ENCODE peak calls at places on chromosome 9, in seven cellular contexts. N, C, I, A, X, R and Y are unnamed samples. For H3K27me3, the result is how much of the 10 kb centered on the place peaks cover.

GRCh38 chr9:75962186-75963036 is 71.9 kb downstream of the PCSK5 start:
- DNase-seq in N (peak), C (no peak), I (no peak), A (no peak), X (peak), R (peak), Y (no peak)

GRCh38 chr9:106111039-106111740 is 416.8 kb downstream of the TMEM38B start:
- DNase-seq in N (no peak), C (no peak), I (no peak), A (no peak), X (no peak), R (no peak), Y (no peak)

GRCh38 chr9:4548796-4549725 is 58.8 kb downstream of the SLC1A1 start:
- DNase-seq in N (no peak), C (no peak), I (no peak), A (no peak), X (peak), R (no peak), Y (no peak)

GRCh38 chr9:112145886-112146285 is 29.2 kb downstream of the SUSD1 start:
- DNase-seq in N (peak), C (no peak), I (peak), A (peak), X (no peak), R (no peak), Y (no peak)

GRCh38 chr9:125446581-125447094 is 185.0 kb downstream of the GAPVD1 start:
- DNase-seq in N (no peak), C (no peak), I (no peak), A (no peak), X (no peak), R (no peak), Y (no peak)

GRCh38 chr9:114852050-114852594 is 46.3 kb upstream of the TNFSF15 start:
- DNase-seq in N (no peak), C (no peak), I (peak), A (peak), X (no peak), R (no peak), Y (no peak)

GRCh38 chr9:12785251-12785880 is 10.5 kb downstream of the LURAP1L start:
- DNase-seq in N (peak), C (no peak), I (peak), A (peak), X (no peak), R (peak), Y (no peak)

GRCh38 chr9:78439192-78439865 is 142.4 kb downstream of the PSAT1 start:
- DNase-seq in N (peak), C (peak), I (peak), A (peak), X (peak), R (peak), Y (peak)

GRCh38 chr9:101235105-101235866 is 149.5 kb downstream of the BAAT start:
- DNase-seq in N (no peak), C (no peak), I (no peak), A (no peak), X (no peak), R (no peak), Y (no peak)

GRCh38 chr9:113596616-113597320 is 133.2 kb downstream of the RGS3 start:
- DNase-seq in N (no peak), C (no peak), I (no peak), A (no peak), X (no peak), R (no peak), Y (no peak)
- H3K4me3 ChIP-seq in N (no peak), C (no peak), I (no peak), A (peak), X (peak), R (no peak), Y (no peak)

GRCh38 chr9:117317192-117317591 is 97.7 kb downstream of the ASTN2 start:
- DNase-seq in N (no peak), C (no peak), I (no peak), A (no peak), X (no peak), R (no peak), Y (no peak)
- H3K27me3 ChIP-seq in N (under half), C (under half), I (under half), A (under half), X (under half), R (under half), Y (under half)

GRCh38 chr9:113566011-113566711 is 102.6 kb downstream of the RGS3 start:
- DNase-seq in N (no peak), C (no peak), I (no peak), A (no peak), X (no peak), R (no peak), Y (no peak)
- H3K4me3 ChIP-seq in N (peak), C (no peak), I (peak), A (peak), X (peak), R (peak), Y (peak)

GRCh38 chr9:134495881-134496412 is 145.7 kb upstream of the COL5A1 start:
- DNase-seq in N (no peak), C (no peak), I (no peak), A (no peak), X (no peak), R (peak), Y (no peak)

GRCh38 chr9:134493471-134494272 is 147.9 kb upstream of the COL5A1 start:
- DNase-seq in N (no peak), C (no peak), I (no peak), A (no peak), X (no peak), R (peak), Y (no peak)

GRCh38 chr9:134494905-134495304 is 146.7 kb upstream of the COL5A1 start:
- DNase-seq in N (no peak), C (no peak), I (no peak), A (no peak), X (no peak), R (peak), Y (no peak)

GRCh38 chr9:134492721-134493470 is 148.7 kb upstream of the COL5A1 start:
- DNase-seq in N (no peak), C (no peak), I (no peak), A (no peak), X (peak), R (peak), Y (no peak)

DNA sequence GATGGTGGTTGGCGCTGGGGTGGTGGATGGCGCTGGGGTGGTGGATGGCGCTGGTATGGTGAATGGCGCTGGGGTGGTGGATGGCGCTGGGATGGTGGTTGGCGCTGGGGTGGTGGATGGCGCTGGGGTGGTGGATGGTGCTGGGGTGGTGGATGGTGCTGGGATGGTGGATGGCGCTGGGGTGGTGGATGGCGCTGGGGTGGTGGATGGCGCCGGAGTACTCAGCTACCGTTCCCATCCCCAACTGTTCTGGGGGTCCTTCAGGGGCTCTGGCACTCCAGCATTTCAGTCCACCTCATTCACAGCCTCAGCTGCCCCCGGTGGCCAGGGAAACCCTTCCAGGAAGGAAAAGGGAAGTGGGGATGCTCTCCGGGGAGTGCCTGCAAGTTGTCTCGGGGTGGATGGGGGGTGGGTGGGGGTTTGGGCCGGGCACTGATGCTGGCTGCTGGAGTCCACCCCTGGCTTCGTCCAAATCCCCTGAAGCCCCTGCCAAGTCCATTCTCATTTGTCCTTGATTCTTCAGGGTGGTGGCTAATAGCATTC is 147.3 kb upstream of the COL5A1 start:
- DNase-seq in N (no peak), C (no peak), I (no peak), A (no peak), X (no peak), R (peak), Y (no peak)
- H3K27me3 ChIP-seq in N (half or more), C (under half), I (under half), A (under half), X (under half), R (under half), Y (under half)

GRCh38 chr9:33137271-33137670 is 29.9 kb downstream of the B4GALT1 start:
- DNase-seq in N (no peak), C (no peak), I (no peak), A (no peak), X (no peak), R (no peak), Y (no peak)

GRCh38 chr9:33137781-33138264 is 29.3 kb downstream of the B4GALT1 start:
- DNase-seq in N (no peak), C (no peak), I (no peak), A (no peak), X (no peak), R (no peak), Y (no peak)

GRCh38 chr9:33138768-33139167 is 28.4 kb downstream of the B4GALT1 start:
- DNase-seq in N (no peak), C (no peak), I (no peak), A (no peak), X (no peak), R (no peak), Y (no peak)

GRCh38 chr9:33135086-33135958 is 31.8 kb downstream of the B4GALT1 start:
- DNase-seq in N (no peak), C (no peak), I (peak), A (peak), X (no peak), R (no peak), Y (no peak)

DNA sequence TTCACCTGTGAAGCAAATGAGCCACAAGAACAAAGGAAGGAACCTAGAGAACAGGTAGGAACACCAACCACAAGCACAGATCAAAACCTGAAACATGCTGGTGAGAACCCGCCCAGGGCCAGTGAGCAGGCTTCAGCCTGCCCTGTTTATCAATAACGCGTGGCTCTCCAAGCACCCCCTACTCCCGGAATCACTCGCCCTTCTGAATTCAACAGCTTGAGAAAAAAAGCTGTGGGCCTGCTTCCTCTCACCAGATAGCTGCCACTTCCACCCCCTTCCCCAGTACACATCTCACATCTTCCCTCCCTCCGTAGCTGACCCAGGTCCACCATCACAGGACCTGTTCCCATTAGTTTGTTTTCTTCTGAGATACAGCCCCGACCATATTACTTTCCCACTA is 30.4 kb downstream of the B4GALT1 start:
- DNase-seq in N (no peak), C (no peak), I (no peak), A (no peak), X (no peak), R (no peak), Y (no peak)
- H3K4me3 ChIP-seq in N (no peak), C (peak), I (no peak), A (no peak), X (no peak), R (no peak), Y (no peak)

GRCh38 chr9:136142859-136143214 is 24.2 kb upstream of the TMEM250 start:
- DNase-seq in N (no peak), C (no peak), I (no peak), A (no peak), X (no peak), R (no peak), Y (no peak)

GRCh38 chr9:136143215-136144001 is 24.7 kb upstream of the TMEM250 start:
- DNase-seq in N (peak), C (no peak), I (peak), A (no peak), X (no peak), R (peak), Y (no peak)

GRCh38 chr9:136141716-136142415 is 23.2 kb upstream of the TMEM250 start:
- DNase-seq in N (no peak), C (no peak), I (no peak), A (no peak), X (no peak), R (no peak), Y (no peak)

GRCh38 chr9:136140966-136141365 is 22.3 kb upstream of the TMEM250 start:
- DNase-seq in N (no peak), C (no peak), I (peak), A (no peak), X (no peak), R (peak), Y (no peak)

GRCh38 chr9:136142416-136142800 is 23.7 kb upstream of the TMEM250 start:
- DNase-seq in N (no peak), C (no peak), I (no peak), A (no peak), X (no peak), R (no peak), Y (no peak)
- H3K27me3 ChIP-seq in N (under half), C (under half), I (under half), A (under half), X (under half), R (under half), Y (under half)

GRCh38 chr9:87501806-87502205 is 4.1 kb downstream of the DAPK1 start:
- DNase-seq in N (no peak), C (no peak), I (no peak), A (no peak), X (no peak), R (no peak), Y (no peak)
- H3K4me3 ChIP-seq in N (peak), C (no peak), I (no peak), A (no peak), X (no peak), R (no peak), Y (no peak)

GRCh38 chr9:71795097-71795807 is 26.9 kb upstream of the CEMIP2 start:
- DNase-seq in N (no peak), C (peak), I (no peak), A (no peak), X (no peak), R (no peak), Y (no peak)

GRCh38 chr9:71791875-71792274 is 23.6 kb upstream of the CEMIP2 start:
- DNase-seq in N (no peak), C (no peak), I (peak), A (no peak), X (no peak), R (no peak), Y (peak)

GRCh38 chr9:71797266-71797665 is 29.0 kb upstream of the CEMIP2 start:
- DNase-seq in N (no peak), C (no peak), I (no peak), A (no peak), X (no peak), R (no peak), Y (no peak)

GRCh38 chr9:71793386-71794105 is 25.2 kb upstream of the CEMIP2 start:
- DNase-seq in N (no peak), C (no peak), I (peak), A (peak), X (no peak), R (no peak), Y (peak)

DNA sequence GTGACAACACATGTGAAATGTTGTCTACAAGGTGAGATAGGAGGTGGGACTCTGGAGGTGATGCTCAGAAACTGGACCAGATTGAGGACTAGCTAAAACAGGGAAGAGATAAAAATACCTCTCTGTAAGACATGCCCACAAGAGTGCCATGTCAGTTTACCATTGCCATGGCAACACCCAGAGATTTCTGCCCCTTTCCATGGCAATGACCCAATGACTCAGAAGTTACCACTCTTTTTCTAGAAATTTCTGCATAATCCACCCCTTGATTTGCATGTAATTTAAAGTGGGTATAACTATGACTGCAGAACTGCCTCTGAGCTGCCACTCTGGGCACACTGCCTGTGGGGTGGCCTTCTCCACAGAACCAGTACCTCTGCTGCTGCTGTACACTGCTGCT is 28.1 kb upstream of the CEMIP2 start:
- DNase-seq in N (no peak), C (peak), I (no peak), A (no peak), X (no peak), R (no peak), Y (no peak)
- H3K27me3 ChIP-seq in N (under half), C (under half), I (under half), A (under half), X (under half), R (under half), Y (under half)

GRCh38 chr9:116153765-116154333 is at the start of gene PAPPA:
- DNase-seq in N (no peak), C (no peak), I (no peak), A (no peak), X (peak), R (no peak), Y (no peak)

GRCh38 chr9:116152390-116152789 is 1.2 kb upstream of the PAPPA start:
- DNase-seq in N (no peak), C (no peak), I (peak), A (no peak), X (no peak), R (no peak), Y (no peak)

GRCh38 chr9:116151199-116151598 is 2.4 kb upstream of the PAPPA start:
- DNase-seq in N (no peak), C (no peak), I (no peak), A (no peak), X (no peak), R (no peak), Y (no peak)

GRCh38 chr9:116152941-116153764 is 438 bp upstream of the PAPPA start:
- DNase-seq in N (peak), C (no peak), I (peak), A (peak), X (no peak), R (no peak), Y (no peak)

GRCh38 chr9:116151966-116152381 is 1.6 kb upstream of the PAPPA start:
- DNase-seq in N (peak), C (no peak), I (peak), A (peak), X (no peak), R (no peak), Y (peak)
- H3K4me3 ChIP-seq in N (no peak), C (no peak), I (no peak), A (no peak), X (no peak), R (no peak), Y (no peak)

GRCh38 chr9:134235366-134235765 is 71.0 kb upstream of the RNU6ATAC start:
- DNase-seq in N (no peak), C (peak), I (no peak), A (no peak), X (no peak), R (no peak), Y (no peak)

GRCh38 chr9:134234687-134235359 is 70.5 kb upstream of the RNU6ATAC start:
- DNase-seq in N (no peak), C (peak), I (no peak), A (no peak), X (no peak), R (no peak), Y (no peak)

GRCh38 chr9:134236001-134236421 is 71.6 kb upstream of the RNU6ATAC start:
- DNase-seq in N (no peak), C (peak), I (no peak), A (no peak), X (no peak), R (no peak), Y (no peak)

GRCh38 chr9:134233022-134233421 is 68.7 kb upstream of the RNU6ATAC start:
- DNase-seq in N (no peak), C (peak), I (no peak), A (no peak), X (no peak), R (no peak), Y (no peak)

DNA sequence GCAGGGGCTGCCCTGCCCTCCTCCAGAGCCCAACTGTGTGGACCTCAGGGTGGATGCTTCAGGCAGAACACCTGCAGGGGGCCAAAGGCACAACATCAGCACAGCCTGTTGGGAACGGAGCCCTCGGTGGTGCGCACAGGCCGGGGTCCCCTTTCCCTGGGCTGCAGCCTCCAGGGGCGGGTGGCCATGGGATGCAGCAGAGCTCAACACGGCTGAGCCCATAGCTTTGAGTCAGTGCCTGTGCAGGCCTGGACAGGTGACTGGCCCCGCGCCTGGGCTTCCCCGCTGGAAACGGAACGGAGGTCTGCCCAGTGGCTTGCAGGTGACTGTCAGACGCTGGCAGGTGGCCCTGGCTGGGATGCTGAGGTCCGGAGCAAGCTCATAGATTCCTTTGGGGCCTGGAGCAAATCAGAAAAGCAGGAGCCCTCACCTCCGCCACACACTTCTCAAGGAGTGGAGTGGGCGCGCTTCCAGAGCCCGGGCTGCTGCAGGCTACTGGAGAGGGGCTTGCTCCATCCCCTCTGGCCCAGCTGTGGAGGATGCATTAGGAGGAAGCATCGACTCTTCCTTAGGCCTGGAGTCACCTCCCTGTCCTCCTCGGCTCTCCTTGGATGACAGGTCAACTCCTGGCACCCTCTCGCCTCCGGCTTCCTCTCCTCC is 69.8 kb upstream of the RNU6ATAC start:
- DNase-seq in N (no peak), C (peak), I (no peak), A (no peak), X (no peak), R (no peak), Y (no peak)
- H3K27me3 ChIP-seq in N (under half), C (under half), I (under half), A (under half), X (under half), R (under half), Y (under half)